ENCODE peak calls at places on chromosomes 2 and 18, in six cellular contexts. Z, I, W, D, K and S are unnamed samples.

GRCh38 chr2:231929961-231930600 is 3.9 kb upstream of the NPPC start:
- DNase-seq in Z (no peak), I (no peak), W (no peak), D (no peak), K (peak; percentile 70), S (no peak)

GRCh38 chr18:34864836-34865497 is 154.9 kb downstream of the DTNA start:
- DNase-seq in Z (no peak), I (no peak), W (no peak), D (no peak), K (no peak), S (no peak)

GRCh38 chr18:63237911-63238710 is 81.5 kb downstream of the BCL2 start:
- DNase-seq in Z (no peak), I (peak; percentile 93), W (peak; percentile 77), D (no peak), K (no peak), S (no peak)

GRCh38 chr18:55452123-55452611 is 135.8 kb downstream of the TCF4 start:
- DNase-seq in Z (no peak), I (no peak), W (no peak), D (no peak), K (no peak), S (no peak)

GRCh38 chr2:9271691-9272090 is 65.1 kb downstream of the ASAP2 start:
- DNase-seq in Z (no peak), I (no peak), W (no peak), D (no peak), K (no peak), S (no peak)

GRCh38 chr2:144548088-144548487 is 28.2 kb upstream of the ZEB2 start:
- DNase-seq in Z (no peak), I (no peak), W (no peak), D (no peak), K (no peak), S (no peak)

GRCh38 chr2:65388051-65388531 is 44.3 kb downstream of the SPRED2 start:
- DNase-seq in Z (no peak), I (no peak), W (no peak), D (no peak), K (no peak), S (no peak)

GRCh38 chr2:96769816-96770215 is 9.1 kb downstream of the CNNM4 start:
- DNase-seq in Z (no peak), I (no peak), W (no peak), D (no peak), K (no peak), S (peak; percentile 49)

GRCh38 chr2:61221819-61222218 is 59.8 kb downstream of the C2orf74 start:
- DNase-seq in Z (no peak), I (no peak), W (no peak), D (no peak), K (no peak), S (no peak)

GRCh38 chr2:78263571-78263970 is 741.4 kb upstream of the LRRTM4 start:
- DNase-seq in Z (no peak), I (no peak), W (no peak), D (no peak), K (no peak), S (no peak)

GRCh38 chr2:70785137-70785911 is 5.1 kb downstream of the FIGLA start:
- DNase-seq in Z (no peak), I (peak; percentile 20), W (no peak), D (no peak), K (peak; percentile 53), S (peak; percentile 36)

GRCh38 chr18:54119524-54120019 is 104.9 kb downstream of the MBD2 start:
- DNase-seq in Z (no peak), I (peak; percentile 68), W (peak; percentile 33), D (no peak), K (peak; percentile 20), S (no peak)

GRCh38 chr2:39492095-39492590 is 55.1 kb upstream of the MAP4K3 start:
- DNase-seq in Z (no peak), I (peak; percentile 98), W (peak; percentile 92), D (no peak), K (no peak), S (no peak)